ENCODE peak calls at places on chromosome 6, in six cellular contexts. One of them, this sample, is unnamed.

GRCh38 chr6:31179042-31179386 is 8.5 kb upstream of the POU5F1 start:
- DNase-seq in GF-D8: no peak
- DNase-seq in Calu3: no peak
- DNase-seq in nucleus accumbens: no peak
- DNase-seq in NCI-H446: no peak
- DNase-seq in hypothalamus: no peak
- DNase-seq in this sample: no peak

GRCh38 chr6:2982464-2983121 is 11.2 kb upstream of the SERPINB6 start:
- DNase-seq in GF-D8: no peak
- DNase-seq in Calu3: no peak
- DNase-seq in nucleus accumbens: no peak
- DNase-seq in NCI-H446: no peak
- DNase-seq in hypothalamus: no peak
- DNase-seq in this sample: no peak

GRCh38 chr6:126792340-126792739 is 326.1 kb upstream of the RSPO3 start:
- DNase-seq in GF-D8: no peak
- DNase-seq in Calu3: no peak
- DNase-seq in nucleus accumbens: no peak
- DNase-seq in NCI-H446: no peak
- DNase-seq in hypothalamus: no peak
- DNase-seq in this sample: no peak

GRCh38 chr6:158036261-158036660 is 54.6 kb downstream of the SYNJ2 start:
- DNase-seq in GF-D8: no peak
- DNase-seq in Calu3: no peak
- DNase-seq in nucleus accumbens: no peak
- DNase-seq in NCI-H446: no peak
- DNase-seq in hypothalamus: no peak
- DNase-seq in this sample: no peak

GRCh38 chr6:147508073-147508870 is at the start of gene SAMD5:
- DNase-seq in GF-D8: no peak
- DNase-seq in Calu3: peak
- DNase-seq in nucleus accumbens: peak
- DNase-seq in NCI-H446: peak
- DNase-seq in hypothalamus: no peak
- DNase-seq in this sample: peak

GRCh38 chr6:69813508-69813907 is 16.7 kb upstream of the LMBRD1 start:
- DNase-seq in GF-D8: no peak
- DNase-seq in Calu3: no peak
- DNase-seq in nucleus accumbens: no peak
- DNase-seq in NCI-H446: no peak
- DNase-seq in hypothalamus: no peak
- DNase-seq in this sample: no peak

GRCh38 chr6:118843685-118844390 is 50.1 kb upstream of the ASF1A start:
- DNase-seq in GF-D8: no peak
- DNase-seq in Calu3: no peak
- DNase-seq in nucleus accumbens: no peak
- DNase-seq in NCI-H446: no peak
- DNase-seq in hypothalamus: no peak
- DNase-seq in this sample: no peak

GRCh38 chr6:7758456-7758855 is 32.6 kb downstream of the BMP6 start:
- DNase-seq in GF-D8: no peak
- DNase-seq in Calu3: peak
- DNase-seq in nucleus accumbens: no peak
- DNase-seq in NCI-H446: no peak
- DNase-seq in hypothalamus: no peak
- DNase-seq in this sample: peak

GRCh38 chr6:12371151-12371550 is 81.0 kb downstream of the EDN1 start:
- DNase-seq in GF-D8: no peak
- DNase-seq in Calu3: no peak
- DNase-seq in nucleus accumbens: no peak
- DNase-seq in NCI-H446: no peak
- DNase-seq in hypothalamus: no peak
- DNase-seq in this sample: no peak

GRCh38 chr6:158799051-158799792 is 19.9 kb downstream of the EZR start:
- DNase-seq in GF-D8: no peak
- DNase-seq in Calu3: peak
- DNase-seq in nucleus accumbens: no peak
- DNase-seq in NCI-H446: peak
- DNase-seq in hypothalamus: no peak
- DNase-seq in this sample: peak

GRCh38 chr6:1082040-1082935 is 229.6 kb upstream of the FOXQ1 start:
- DNase-seq in GF-D8: no peak
- DNase-seq in Calu3: no peak
- DNase-seq in nucleus accumbens: no peak
- DNase-seq in NCI-H446: no peak
- DNase-seq in hypothalamus: no peak
- DNase-seq in this sample: no peak

GRCh38 chr6:154123131-154123530 is 84.1 kb downstream of the OPRM1 start:
- DNase-seq in GF-D8: no peak
- DNase-seq in Calu3: no peak
- DNase-seq in nucleus accumbens: no peak
- DNase-seq in NCI-H446: no peak
- DNase-seq in hypothalamus: no peak
- DNase-seq in this sample: no peak

GRCh38 chr6:27161946-27162603 is 85.4 kb upstream of the PRSS16 start:
- DNase-seq in GF-D8: peak
- DNase-seq in Calu3: peak
- DNase-seq in nucleus accumbens: peak
- DNase-seq in NCI-H446: peak
- DNase-seq in hypothalamus: peak
- DNase-seq in this sample: no peak

GRCh38 chr6:73586416-73586974 is 65.7 kb upstream of the EEF1A1 start:
- DNase-seq in GF-D8: no peak
- DNase-seq in Calu3: no peak
- DNase-seq in nucleus accumbens: no peak
- DNase-seq in NCI-H446: no peak
- DNase-seq in hypothalamus: no peak
- DNase-seq in this sample: peak

GRCh38 chr6:33197431-33198048 is 2.9 kb downstream of the RXRB start:
- DNase-seq in GF-D8: peak
- DNase-seq in Calu3: peak
- DNase-seq in nucleus accumbens: peak
- DNase-seq in NCI-H446: no peak
- DNase-seq in hypothalamus: no peak
- DNase-seq in this sample: no peak